ENCODE peak calls at places on chromosomes 6 and 20, in four cellular contexts. C is H1; B is CD8-positive, alpha-beta T cell; P is CD4-positive, alpha-beta memory T cell. D is an unnamed sample.

GRCh38 chr6:195861-196360 is 96.4 kb upstream of the DUSP22 start:
- DNase-seq in C (no peak), B (peak; percentile 54), P (peak; percentile 38), D (peak; percentile 41)

GRCh38 chr6:142292191-142292924 is 9.4 kb upstream of the ADGRG6 start:
- DNase-seq in C (no peak), B (no peak), P (no peak), D (no peak)

GRCh38 chr6:106913676-106914280 is 60.8 kb downstream of the CD24 start:
- DNase-seq in C (no peak), B (no peak), P (no peak), D (no peak)

GRCh38 chr6:34059914-34060313 is 86.0 kb downstream of the GRM4 start:
- DNase-seq in C (no peak), B (no peak), P (no peak), D (no peak)

GRCh38 chr6:1705183-1705582 is 95.5 kb downstream of the FOXC1 start:
- DNase-seq in C (no peak), B (no peak), P (no peak), D (no peak)

GRCh38 chr20:44154521-44155001 is 32.4 kb downstream of the JPH2 start:
- DNase-seq in C (no peak), B (no peak), P (no peak), D (no peak)

GRCh38 chr6:9745966-9746365 is 668.9 kb downstream of the TFAP2A start:
- DNase-seq in C (no peak), B (no peak), P (no peak), D (no peak)

GRCh38 chr6:138107078-138107751 is at the start of gene PERP:
- DNase-seq in C (no peak), B (peak; percentile 71), P (peak; percentile 64), D (peak; percentile 56)

GRCh38 chr6:30555428-30556005 is 772 bp downstream of the GNL1 start:
- DNase-seq in C (no peak), B (no peak), P (no peak), D (no peak)

GRCh38 chr6:169994734-169995133 is 243.3 kb downstream of the ERMARD start:
- DNase-seq in C (no peak), B (no peak), P (no peak), D (no peak)

GRCh38 chr6:33974030-33974429 is 170.2 kb upstream of the MLN start:
- DNase-seq in C (no peak), B (no peak), P (no peak), D (no peak)

GRCh38 chr20:35355372-35355771 is 56.4 kb downstream of the UQCC1 start:
- DNase-seq in C (no peak), B (no peak), P (no peak), D (no peak)

GRCh38 chr6:39452306-39452705 is 129.8 kb upstream of the KCNK16 start:
- DNase-seq in C (no peak), B (no peak), P (no peak), D (no peak)

GRCh38 chr6:107187630-107188029 is 72.3 kb upstream of the BEND3 start:
- DNase-seq in C (no peak), B (no peak), P (no peak), D (no peak)

GRCh38 chr6:123925360-123925759 is 121.7 kb downstream of the NKAIN2 start:
- DNase-seq in C (no peak), B (no peak), P (no peak), D (no peak)

GRCh38 chr6:16267428-16268263 is 29.3 kb downstream of the GMPR start:
- DNase-seq in C (no peak), B (no peak), P (no peak), D (no peak)

GRCh38 chr6:129105035-129105434 is 222.1 kb downstream of the LAMA2 start:
- DNase-seq in C (no peak), B (no peak), P (no peak), D (no peak)

GRCh38 chr6:6736753-6737654 is 148.5 kb downstream of the LY86 start:
- DNase-seq in C (no peak), B (no peak), P (no peak), D (no peak)

GRCh38 chr6:93304514-93304913 is 114.8 kb downstream of the EPHA7 start:
- DNase-seq in C (no peak), B (no peak), P (no peak), D (no peak)

GRCh38 chr20:57652865-57653545 is 32.8 kb upstream of the ZBP1 start:
- DNase-seq in C (no peak), B (peak; percentile 6), P (no peak), D (no peak)

GRCh38 chr20:17431621-17432364 is 99.4 kb downstream of the BFSP1 start:
- DNase-seq in C (peak; percentile 23), B (peak; percentile 52), P (peak; percentile 17), D (peak; percentile 7)

GRCh38 chr6:113694278-113695077 is 162.7 kb upstream of the MARCKS start:
- DNase-seq in C (no peak), B (no peak), P (no peak), D (no peak)

DNA sequence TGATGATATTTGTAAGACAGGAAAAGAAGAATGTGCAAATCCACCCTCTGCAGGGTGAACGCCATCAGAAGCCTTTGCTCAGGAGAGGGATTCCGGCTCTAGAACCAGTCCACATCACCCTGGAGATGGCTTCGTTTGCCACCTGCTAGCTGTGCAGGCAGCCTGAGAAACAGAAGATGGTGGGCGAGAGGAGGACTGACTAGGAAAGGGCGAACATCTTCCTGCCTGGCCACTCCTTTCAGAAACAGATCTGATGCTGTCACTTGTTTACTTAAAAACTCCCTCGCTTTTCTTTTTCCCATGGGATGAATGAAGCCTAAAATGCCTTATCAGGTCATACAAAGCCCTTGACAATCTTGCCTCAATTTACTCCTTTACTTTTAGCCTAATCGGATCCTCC is 1.2 kb downstream of the PTPRA start:
- DNase-seq in C (no peak), B (no peak), P (peak; percentile 2), D (peak; percentile 42)
- H3K4me1 ChIP-seq in C (peaks cover 5% of the 10 kb centered on the region), B (peaks cover 37% of the 10 kb centered on the region), P (peaks cover 31% of the 10 kb centered on the region), D (peaks cover 39% of the 10 kb centered on the region)

DNA sequence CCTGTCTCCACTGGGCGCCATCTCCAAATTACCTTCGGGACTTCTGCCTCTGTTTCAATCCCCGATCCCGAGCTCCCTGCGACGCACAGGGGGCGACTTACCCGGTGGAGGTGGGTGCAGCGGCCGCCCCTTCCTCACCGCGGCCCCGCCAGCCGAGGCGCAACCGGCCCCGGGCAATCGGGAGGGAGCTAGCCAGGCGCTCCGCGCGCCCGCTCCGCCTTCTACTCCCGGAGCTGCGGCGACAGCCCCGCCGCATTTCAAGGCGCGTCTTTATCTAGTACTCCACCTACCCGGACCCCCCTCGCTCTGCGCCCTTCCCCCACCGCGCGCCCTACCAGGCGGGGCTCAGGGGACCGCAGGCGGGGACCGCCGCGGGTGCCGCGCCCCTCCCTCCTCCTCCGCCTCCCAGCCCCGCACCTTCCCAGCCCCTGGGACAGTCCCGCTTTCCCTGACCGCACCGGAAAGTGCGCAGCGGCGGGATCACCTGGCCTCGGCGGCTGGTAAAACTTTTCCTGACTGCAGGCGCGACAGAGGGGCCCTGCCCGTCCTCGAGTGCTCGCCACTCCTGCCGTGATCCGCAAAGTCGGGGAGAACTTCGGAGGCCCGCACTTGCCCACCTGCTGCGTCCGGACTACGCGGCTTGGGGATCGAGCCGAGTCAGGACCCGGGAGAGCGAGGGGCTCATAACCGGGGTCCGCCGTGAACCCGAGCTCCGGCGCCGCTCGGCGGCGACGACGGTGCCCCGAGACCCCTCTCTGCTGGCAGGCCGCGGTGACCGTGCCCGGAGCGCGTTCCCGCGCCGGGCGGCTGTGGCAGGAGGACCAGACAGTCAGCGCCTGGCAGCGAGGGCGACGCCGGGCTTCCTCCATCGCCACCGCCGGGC is 8.0 kb upstream of the NKX2-2 start:
- DNase-seq in C (no peak), B (no peak), P (no peak), D (no peak)
- H3K4me3 ChIP-seq in C (peak overlapping the region; percentile 32), B (no peak overlapping the region), P (no peak overlapping the region), D (no peak overlapping the region)

DNA sequence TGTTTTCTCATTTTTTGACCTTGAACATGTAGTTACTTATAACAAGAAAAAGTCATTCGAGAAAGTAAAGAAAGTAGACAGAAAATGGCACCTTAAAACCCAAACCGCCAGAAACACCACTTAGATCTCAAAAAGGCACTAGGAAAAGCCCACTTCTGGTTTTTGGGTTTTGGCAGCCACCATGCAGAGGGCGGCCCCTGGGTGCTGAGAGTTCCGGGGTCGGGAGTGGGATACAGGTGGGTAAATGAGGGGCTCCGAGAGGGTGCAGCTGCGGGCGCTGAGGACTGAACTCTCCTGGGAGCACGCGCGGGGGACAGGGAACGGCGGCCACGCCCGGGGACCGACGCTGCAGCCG is 49.2 kb downstream of the TMEM242 start:
- DNase-seq in C (no peak), B (no peak), P (no peak), D (no peak)
- H3K4me1 ChIP-seq in C (peaks cover 6% of the 10 kb centered on the region), B (peaks cover 11% of the 10 kb centered on the region), P (peaks cover 11% of the 10 kb centered on the region), D (peaks cover 12% of the 10 kb centered on the region)

GRCh38 chr6:150139533-150139932 is 3.3 kb upstream of the PPP1R14C start:
- DNase-seq in C (no peak), B (no peak), P (no peak), D (no peak)
- H3K4me3 ChIP-seq in C (no peak overlapping the region), B (no peak overlapping the region), P (no peak overlapping the region), D (no peak overlapping the region)

GRCh38 chr6:158061709-158062461 is 80.2 kb downstream of the SYNJ2 start:
- DNase-seq in C (no peak), B (no peak), P (no peak), D (no peak)
- H3K4me1 ChIP-seq in C (peaks cover 5% of the 10 kb centered on the region), B (peaks cover 27% of the 10 kb centered on the region), P (peaks cover 43% of the 10 kb centered on the region), D (peaks cover 15% of the 10 kb centered on the region)

DNA sequence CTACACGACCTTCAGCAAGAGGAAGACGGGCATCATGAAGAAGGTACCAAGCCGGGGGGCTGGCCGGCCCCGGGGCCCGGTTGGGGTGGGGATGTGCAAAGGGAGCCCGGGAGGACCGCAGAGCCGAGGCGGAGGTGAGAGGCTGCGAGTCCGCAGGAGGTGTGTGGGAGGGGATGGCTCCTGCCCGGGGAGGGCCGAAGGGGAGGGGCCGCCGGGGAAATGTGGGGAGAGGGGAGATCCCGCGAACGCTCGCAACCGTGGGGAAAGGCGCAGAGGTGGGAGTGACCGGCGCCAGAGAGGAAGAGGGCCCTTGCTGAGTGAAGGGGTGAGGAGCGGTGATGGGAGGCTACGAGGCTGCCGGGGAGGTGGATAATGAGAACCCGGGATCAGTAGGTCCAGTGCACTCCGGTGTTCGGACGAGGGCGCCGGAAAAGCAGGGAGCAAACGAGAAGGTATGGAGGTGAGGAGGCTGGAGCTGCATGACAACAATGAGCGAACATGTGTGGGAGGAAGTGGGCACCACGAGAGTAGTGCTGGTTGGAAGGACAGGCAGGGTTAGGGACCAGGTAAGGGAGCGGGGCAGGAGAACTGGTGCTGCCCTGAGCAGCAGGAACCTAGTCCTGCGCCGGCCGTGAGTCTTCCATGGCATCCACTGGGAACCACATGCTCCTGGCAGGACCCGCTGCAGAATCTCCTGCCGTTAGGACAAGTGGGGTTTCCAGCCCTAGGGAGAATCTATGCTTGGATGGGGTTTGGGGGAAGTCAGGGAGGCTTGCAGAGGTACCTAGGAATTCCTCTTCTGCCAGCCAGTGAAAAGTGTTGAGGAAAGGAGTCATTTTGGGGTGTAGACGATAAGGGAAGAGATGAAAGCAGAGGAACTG is 1.3 kb downstream of the SRF start:
- DNase-seq in C (no peak), B (peak; percentile 56), P (peak; percentile 42), D (peak; percentile 54)
- H3K4me3 ChIP-seq in C (peak overlapping the region; percentile 93), B (peak overlapping the region; percentile 58), P (peak overlapping the region; percentile 70), D (peak overlapping the region; percentile 88)

D was measured in CD4-positive, CD25-positive, alpha-beta regulatory T cell.